ENCODE peak calls at places on chromosomes 11 and 22, in eight cellular contexts. O, X, R, J, F, N, K and D are unnamed samples.

GRCh38 chr11:45663486-45664375 is 1.7 kb downstream of the CHST1 start:
- DNase-seq in O (no peak), X (peak), R (no peak), J (no peak), F (no peak), N (no peak), K (no peak), D (no peak)

GRCh38 chr11:101741479-101742175 is 157.8 kb upstream of the TRPC6 start:
- DNase-seq in O (no peak), X (no peak), R (no peak), J (no peak), F (no peak), N (no peak), K (no peak), D (no peak)

GRCh38 chr22:36291831-36292740 is 39.2 kb downstream of the APOL1 start:
- DNase-seq in O (no peak), X (no peak), R (no peak), J (peak), F (no peak), N (no peak), K (no peak), D (no peak)

GRCh38 chr22:31905356-31905755 is 39.0 kb upstream of the YWHAH start:
- DNase-seq in O (no peak), X (no peak), R (no peak), J (no peak), F (no peak), N (no peak), K (no peak), D (no peak)

GRCh38 chr11:114073506-114074381 is 14.2 kb downstream of the ZBTB16 start:
- DNase-seq in O (no peak), X (no peak), R (no peak), J (no peak), F (no peak), N (no peak), K (no peak), D (no peak)

GRCh38 chr11:123653997-123654565 is 343 bp downstream of the SCN3B start:
- DNase-seq in O (peak), X (no peak), R (no peak), J (peak), F (peak), N (peak), K (no peak), D (peak)

GRCh38 chr22:44424131-44424711 is 73.8 kb downstream of the RTL6 start:
- DNase-seq in O (no peak), X (peak), R (no peak), J (no peak), F (no peak), N (no peak), K (no peak), D (no peak)

GRCh38 chr22:38578505-38578904 is 8.5 kb upstream of the DMC1 start:
- DNase-seq in O (no peak), X (no peak), R (no peak), J (no peak), F (no peak), N (no peak), K (no peak), D (no peak)

GRCh38 chr22:23789638-23790037 is 2.9 kb downstream of the SMARCB1 start:
- DNase-seq in O (no peak), X (no peak), R (no peak), J (peak), F (no peak), N (no peak), K (no peak), D (no peak)

GRCh38 chr22:47629791-47630655 is 867.6 kb downstream of the TBC1D22A start:
- DNase-seq in O (no peak), X (no peak), R (no peak), J (no peak), F (no peak), N (no peak), K (no peak), D (no peak)

GRCh38 chr11:132973686-132974085 is 558.6 kb downstream of the OPCML start:
- DNase-seq in O (no peak), X (no peak), R (no peak), J (no peak), F (no peak), N (no peak), K (no peak), D (no peak)

GRCh38 chr22:50271519-50271970 is 1.4 kb upstream of the MAPK11 start:
- DNase-seq in O (peak), X (peak), R (no peak), J (no peak), F (no peak), N (peak), K (no peak), D (peak)

GRCh38 chr22:22858559-22858937 is 29.1 kb upstream of the IGLL5 start:
- DNase-seq in O (no peak), X (no peak), R (no peak), J (no peak), F (no peak), N (no peak), K (no peak), D (no peak)

GRCh38 chr22:39270280-39270679 is 25.5 kb upstream of the PDGFB start:
- DNase-seq in O (no peak), X (no peak), R (no peak), J (no peak), F (no peak), N (no peak), K (no peak), D (no peak)

GRCh38 chr11:33687733-33688479 is 12.7 kb downstream of the C11orf91 start:
- DNase-seq in O (peak), X (no peak), R (no peak), J (no peak), F (peak), N (peak), K (no peak), D (peak)

GRCh38 chr11:74492084-74492483 is 1.4 kb downstream of the LIPT2 start:
- DNase-seq in O (no peak), X (no peak), R (no peak), J (no peak), F (no peak), N (no peak), K (no peak), D (no peak)

GRCh38 chr11:46392421-46393230 is 1.1 kb upstream of the CHRM4 start:
- DNase-seq in O (peak), X (peak), R (peak), J (peak), F (peak), N (peak), K (peak), D (peak)

GRCh38 chr22:50086526-50086925 is 1.3 kb upstream of the MLC1 start:
- DNase-seq in O (no peak), X (no peak), R (no peak), J (no peak), F (no peak), N (peak), K (no peak), D (no peak)

GRCh38 chr11:10441652-10442503 is 13.2 kb upstream of the AMPD3 start:
- DNase-seq in O (no peak), X (no peak), R (no peak), J (no peak), F (no peak), N (no peak), K (no peak), D (no peak)

GRCh38 chr11:78560066-78560597 is 14.5 kb downstream of the NARS2 start:
- DNase-seq in O (no peak), X (no peak), R (no peak), J (no peak), F (no peak), N (no peak), K (no peak), D (no peak)

GRCh38 chr11:87473174-87473573 is 435.4 kb downstream of the TMEM135 start:
- DNase-seq in O (no peak), X (no peak), R (no peak), J (no peak), F (no peak), N (peak), K (no peak), D (no peak)

GRCh38 chr11:94794287-94795168 is 26.4 kb downstream of the AMOTL1 start:
- DNase-seq in O (no peak), X (peak), R (no peak), J (peak), F (no peak), N (peak), K (no peak), D (no peak)

GRCh38 chr11:69374110-69374981 is 80.4 kb downstream of the MYEOV start:
- DNase-seq in O (no peak), X (peak), R (no peak), J (no peak), F (no peak), N (no peak), K (no peak), D (no peak)

GRCh38 chr11:99069831-99070444 is 49.2 kb downstream of the CNTN5 start:
- DNase-seq in O (no peak), X (no peak), R (no peak), J (no peak), F (no peak), N (no peak), K (no peak), D (no peak)

GRCh38 chr22:25690798-25691197 is 51.2 kb upstream of the MYO18B start:
- DNase-seq in O (no peak), X (no peak), R (no peak), J (no peak), F (no peak), N (no peak), K (no peak), D (no peak)

GRCh38 chr22:44029069-44029468 is 5.0 kb downstream of the PARVB start:
- DNase-seq in O (no peak), X (no peak), R (no peak), J (no peak), F (no peak), N (no peak), K (no peak), D (no peak)

GRCh38 chr22:19756288-19757128 is 4.1 kb upstream of the TBX1 start:
- DNase-seq in O (peak), X (peak), R (no peak), J (peak), F (peak), N (no peak), K (peak), D (peak)

GRCh38 chr11:47376543-47377371 is 1.6 kb downstream of the SPI1 start:
- DNase-seq in O (no peak), X (no peak), R (no peak), J (peak), F (no peak), N (no peak), K (no peak), D (no peak)

GRCh38 chr22:39612811-39613548 is 42.4 kb downstream of the CACNA1I start:
- DNase-seq in O (no peak), X (no peak), R (no peak), J (no peak), F (no peak), N (no peak), K (no peak), D (no peak)

GRCh38 chr11:30478923-30479322 is 107.2 kb downstream of the MPPED2 start:
- DNase-seq in O (no peak), X (no peak), R (no peak), J (no peak), F (no peak), N (no peak), K (no peak), D (no peak)

GRCh38 chr11:130580372-130580771 is 131.9 kb downstream of the ADAMTS15 start:
- DNase-seq in O (peak), X (no peak), R (no peak), J (no peak), F (peak), N (no peak), K (no peak), D (peak)

GRCh38 chr11:69640995-69641581 is at the start of gene CCND1:
- DNase-seq in O (peak), X (peak), R (no peak), J (peak), F (peak), N (peak), K (no peak), D (no peak)

GRCh38 chr11:17386331-17387084 is 2.0 kb downstream of the KCNJ11 start:
- DNase-seq in O (peak), X (peak), R (no peak), J (peak), F (peak), N (no peak), K (peak), D (peak)

GRCh38 chr11:39768214-39768613 is 1691.2 kb downstream of the LRRC4C start:
- DNase-seq in O (no peak), X (no peak), R (no peak), J (no peak), F (no peak), N (no peak), K (no peak), D (no peak)

GRCh38 chr11:63985812-63986155 is 454 bp upstream of the OTUB1 start:
- DNase-seq in O (peak), X (no peak), R (peak), J (peak), F (no peak), N (no peak), K (peak), D (no peak)

GRCh38 chr11:2382129-2382517 is 5.0 kb downstream of the CD81 start:
- DNase-seq in O (no peak), X (no peak), R (no peak), J (no peak), F (no peak), N (no peak), K (no peak), D (no peak)

GRCh38 chr11:45646275-45646970 is 19.0 kb downstream of the CHST1 start:
- DNase-seq in O (no peak), X (no peak), R (no peak), J (no peak), F (no peak), N (no peak), K (no peak), D (no peak)

GRCh38 chr11:135062994-135063393 is 651.0 kb upstream of the B3GAT1 start:
- DNase-seq in O (no peak), X (no peak), R (no peak), J (no peak), F (no peak), N (no peak), K (no peak), D (no peak)

GRCh38 chr11:111736621-111737055 is 29.6 kb downstream of the PPP2R1B start:
- DNase-seq in O (no peak), X (no peak), R (no peak), J (no peak), F (no peak), N (peak), K (no peak), D (peak)